ENCODE peak calls at places on chromosomes 3 and 15, in ten cellular contexts. W, P, C, J, E, H, Y, O, U and Z are unnamed samples. For H3K9me3, the result is how much of the 10 kb centered on the place peaks cover.

GRCh38 chr3:50648297-50648696 is 26.4 kb upstream of the DOCK3 start:
- DNase-seq in P (no peak), J (no peak), W (no peak), H (no peak), O (no peak), Y (no peak), U (no peak), C (no peak), E (no peak), Z (no peak)

GRCh38 chr3:179969525-179969924 is 67.2 kb downstream of the PEX5L start:
- DNase-seq in W (no peak), H (no peak), U (peak), P (no peak), O (no peak), J (no peak), Y (no peak), E (peak), C (no peak), Z (no peak)

GRCh38 chr3:126522363-126522788 is 1.6 kb upstream of the CHST13 start:
- DNase-seq in W (peak), O (peak), P (peak), U (peak), C (no peak), E (peak), Y (peak), H (peak), J (peak), Z (no peak)

GRCh38 chr3:145776782-145777408 is 384.1 kb downstream of the PLOD2 start:
- DNase-seq in Y (peak), J (no peak), C (no peak), E (peak), U (peak), P (no peak), H (no peak), W (no peak), O (no peak), Z (no peak)

GRCh38 chr15:63047792-63048114 is 5.2 kb downstream of the TPM1 start:
- DNase-seq in C (no peak), J (no peak), W (no peak), Y (no peak), E (no peak), P (no peak), U (no peak), H (no peak), O (no peak), Z (no peak)

GRCh38 chr15:73232771-73233170 is 136.0 kb downstream of the HCN4 start:
- DNase-seq in U (no peak), E (no peak), P (no peak), W (no peak), C (no peak), O (no peak), J (no peak), H (no peak), Y (no peak), Z (no peak)

GRCh38 chr3:10377148-10377725 is 56.3 kb upstream of the SEC13 start:
- DNase-seq in O (no peak), W (no peak), C (peak), E (no peak), U (no peak), Y (no peak), J (no peak), P (no peak), H (no peak), Z (no peak)

GRCh38 chr3:62873672-62874397 is 1.4 kb downstream of the CADPS start:
- DNase-seq in O (no peak), W (peak), P (peak), C (peak), Y (no peak), J (no peak), U (peak), E (peak), H (peak), Z (no peak)

GRCh38 chr3:175316799-175317198 is 457.7 kb downstream of the NAALADL2 start:
- DNase-seq in H (no peak), Y (no peak), J (no peak), E (no peak), O (no peak), P (no peak), C (no peak), W (no peak), U (no peak), Z (no peak)

GRCh38 chr15:31098491-31098917 is 3.0 kb downstream of the TRPM1 start:
- DNase-seq in P (no peak), U (no peak), C (no peak), Y (no peak), H (no peak), W (no peak), J (no peak), O (no peak), E (no peak), Z (no peak)

GRCh38 chr15:64216722-64217428 is 54.1 kb upstream of the PPIB start:
- DNase-seq in U (no peak), P (no peak), O (no peak), E (peak), C (peak), H (peak), Y (peak), J (no peak), W (no peak), Z (no peak)

GRCh38 chr3:14544282-14545250 is 4.4 kb upstream of the GRIP2 start:
- DNase-seq in J (no peak), O (no peak), E (no peak), H (no peak), U (no peak), Y (no peak), C (no peak), W (no peak), P (no peak), Z (no peak)

GRCh38 chr3:59451041-59451763 is 401.4 kb upstream of the CFAP20DC start:
- DNase-seq in P (no peak), O (peak), U (no peak), H (no peak), C (no peak), Y (no peak), J (peak), E (no peak), W (no peak), Z (no peak)

GRCh38 chr3:147424325-147424910 is 15.3 kb downstream of the ZIC1 start:
- DNase-seq in H (no peak), Y (no peak), E (no peak), J (no peak), W (no peak), P (no peak), U (no peak), O (no peak), C (no peak), Z (no peak)

GRCh38 chr3:58386966-58387365 is 46.7 kb downstream of the PDHB start:
- DNase-seq in Y (peak), W (no peak), H (no peak), C (no peak), P (no peak), E (no peak), J (no peak), U (no peak), O (no peak), Z (no peak)

GRCh38 chr3:160707187-160707789 is 30.3 kb downstream of the ARL14 start:
- DNase-seq in O (no peak), C (no peak), J (peak), W (no peak), P (no peak), Y (peak), H (no peak), E (peak), U (peak), Z (no peak)

GRCh38 chr3:67692621-67693020 is 38.2 kb upstream of the SUCLG2 start:
- DNase-seq in O (no peak), Y (peak), E (no peak), C (no peak), H (no peak), W (no peak), U (no peak), P (no peak), J (no peak), Z (no peak)

GRCh38 chr3:29447946-29448632 is 167.2 kb downstream of the RBMS3 start:
- DNase-seq in C (no peak), H (no peak), U (no peak), E (no peak), J (no peak), O (no peak), Y (no peak), W (no peak), P (no peak), Z (no peak)

GRCh38 chr3:71299160-71299559 is 284.4 kb downstream of the FOXP1 start:
- DNase-seq in P (no peak), O (no peak), J (peak), Y (no peak), W (no peak), H (no peak), C (no peak), E (no peak), U (no peak), Z (no peak)

GRCh38 chr3:56885879-56886647 is 84.3 kb upstream of the ARHGEF3 start:
- DNase-seq in W (no peak), U (no peak), C (no peak), H (no peak), J (no peak), O (no peak), P (no peak), E (no peak), Y (no peak), Z (no peak)

GRCh38 chr15:73330206-73331051 is 38.3 kb downstream of the HCN4 start:
- DNase-seq in Y (no peak), E (no peak), J (no peak), O (no peak), C (no peak), U (no peak), W (no peak), P (no peak), H (no peak), Z (no peak)

DNA sequence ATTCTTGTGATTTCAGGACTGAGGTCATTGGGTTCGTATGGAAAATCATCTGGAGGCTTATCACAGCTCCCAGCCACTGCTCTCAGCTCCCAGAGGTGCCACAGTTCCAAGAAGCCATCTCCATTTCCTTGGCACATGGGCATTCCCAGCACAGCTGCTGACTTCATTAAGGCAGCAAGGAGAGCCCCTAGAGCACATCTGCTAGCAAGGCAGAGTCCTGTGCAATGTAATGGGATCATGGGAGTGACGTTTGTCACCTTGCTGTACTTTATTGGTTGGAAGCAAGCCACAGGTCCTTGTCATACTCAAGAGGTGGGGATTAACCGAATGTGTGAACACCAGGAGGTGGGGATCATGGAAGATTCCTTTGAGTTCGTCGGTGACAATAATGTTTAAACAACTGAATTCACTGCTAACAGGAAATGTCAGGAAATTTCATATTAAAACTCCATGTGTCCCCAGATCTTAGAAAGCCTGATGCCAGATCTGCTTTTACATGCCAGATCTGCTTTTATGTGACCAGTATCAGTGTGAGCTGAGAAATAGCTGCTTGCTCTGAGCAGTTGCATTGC is 148.8 kb downstream of the GABRG3 start:
- DNase-seq in W (no peak), J (no peak), E (no peak), Y (no peak), C (no peak), P (no peak), O (no peak), H (no peak), U (no peak), Z (no peak)
- H3K9me3 ChIP-seq in W (under half), J (under half), E (under half), Y (under half), C (under half), P (under half), O (under half), H (under half), U (under half), Z (under half)

GRCh38 chr15:52784799-52785671 is 5.1 kb downstream of the ONECUT1 start:
- DNase-seq in E (peak), C (no peak), O (no peak), H (no peak), U (no peak), J (no peak), Y (no peak), W (peak), P (no peak), Z (no peak)

GRCh38 chr15:52787123-52787503 is 3.0 kb downstream of the ONECUT1 start:
- DNase-seq in C (no peak), J (no peak), Y (no peak), H (no peak), P (no peak), W (peak), U (no peak), O (no peak), E (peak), Z (no peak)

GRCh38 chr15:52783929-52784798 is 6.0 kb downstream of the ONECUT1 start:
- DNase-seq in O (no peak), E (peak), P (no peak), C (no peak), Y (peak), U (peak), W (no peak), J (peak), H (no peak), Z (no peak)

GRCh38 chr15:52786436-52787122 is 3.6 kb downstream of the ONECUT1 start:
- DNase-seq in Y (no peak), H (no peak), W (no peak), C (no peak), E (peak), U (no peak), O (no peak), J (no peak), P (no peak), Z (no peak)

DNA sequence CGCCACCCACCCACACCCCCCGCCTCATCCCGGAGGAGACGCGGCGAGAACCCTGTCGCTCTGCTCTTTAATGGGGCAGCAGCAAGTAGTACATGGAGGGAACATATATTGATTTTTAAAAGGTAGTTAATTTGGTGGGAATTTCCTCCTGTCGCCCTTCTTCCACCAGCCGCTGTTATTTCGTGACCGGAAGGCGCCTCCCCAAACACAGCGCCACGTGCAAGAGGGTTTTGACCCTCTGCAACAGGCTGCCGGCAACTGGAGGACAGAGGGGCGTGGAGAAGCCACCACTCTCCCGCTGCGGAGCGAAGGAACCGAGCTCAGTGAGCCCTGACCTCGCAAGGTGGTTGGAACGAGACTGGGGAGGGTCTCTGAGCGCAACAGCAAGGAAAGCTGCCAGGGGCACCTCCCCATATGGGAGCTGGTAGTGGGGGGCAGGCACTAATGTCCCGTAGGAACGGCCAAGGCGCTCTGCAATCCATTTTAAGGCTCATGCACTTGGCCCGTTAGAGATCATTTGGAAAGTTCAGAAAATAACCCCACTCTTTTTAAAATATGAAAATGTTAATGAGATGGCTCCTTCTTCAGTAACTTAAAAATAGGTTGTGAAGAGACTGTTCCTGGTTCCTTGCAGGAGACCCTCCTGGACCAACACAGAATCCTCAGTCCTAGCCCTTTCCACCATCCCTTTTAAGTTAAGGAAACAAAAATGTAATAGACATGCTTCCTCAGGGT is 4.3 kb downstream of the ONECUT1 start:
- DNase-seq in O (no peak), H (no peak), J (no peak), C (no peak), W (no peak), Y (no peak), U (no peak), P (no peak), E (peak), Z (no peak)
- H3K9me3 ChIP-seq in O (under half), H (under half), J (under half), C (under half), W (under half), Y (under half), U (under half), P (under half), E (under half), Z (under half)

GRCh38 chr3:138544546-138544945 is 49.5 kb downstream of the CEP70 start:
- DNase-seq in P (no peak), H (no peak), Y (no peak), W (no peak), O (no peak), E (no peak), J (no peak), C (no peak), U (no peak), Z (no peak)

GRCh38 chr3:138547342-138547975 is 46.6 kb downstream of the CEP70 start:
- DNase-seq in H (no peak), W (no peak), U (no peak), Y (no peak), J (no peak), E (no peak), P (no peak), C (no peak), O (no peak), Z (no peak)

GRCh38 chr3:138549578-138549977 is 44.5 kb downstream of the CEP70 start:
- DNase-seq in P (no peak), O (no peak), C (no peak), U (no peak), Y (no peak), W (no peak), J (no peak), E (no peak), H (no peak), Z (no peak)
- H3K9me3 ChIP-seq in P (under half), O (under half), C (under half), U (under half), Y (under half), W (under half), J (under half), E (under half), H (under half), Z (under half)

DNA sequence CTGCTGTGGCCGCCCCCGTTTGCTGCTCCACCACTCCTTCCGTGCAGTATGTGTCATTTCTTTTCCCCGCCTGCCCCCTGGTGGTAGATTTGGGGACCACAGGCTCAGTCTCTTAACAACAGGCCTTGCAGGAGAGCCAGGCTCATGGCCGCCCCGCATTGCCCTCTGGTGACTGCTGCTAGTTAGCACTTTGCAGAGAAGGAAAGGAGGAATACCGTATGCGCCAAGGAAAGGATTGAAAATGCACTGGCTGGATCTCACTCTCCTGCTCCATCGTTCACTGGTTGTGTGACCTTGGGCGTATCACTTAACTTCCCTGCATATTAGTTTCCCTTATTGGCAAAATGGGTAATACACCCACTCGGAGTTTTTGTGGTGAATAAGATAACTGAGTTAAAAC is 39.3 kb upstream of the PXYLP1 start:
- DNase-seq in H (peak), W (peak), O (peak), Y (peak), E (peak), P (peak), U (peak), C (peak), J (peak), Z (peak)
- H3K9me3 ChIP-seq in H (under half), W (under half), O (under half), Y (under half), E (under half), P (under half), U (under half), C (under half), J (under half), Z (under half)

DNA sequence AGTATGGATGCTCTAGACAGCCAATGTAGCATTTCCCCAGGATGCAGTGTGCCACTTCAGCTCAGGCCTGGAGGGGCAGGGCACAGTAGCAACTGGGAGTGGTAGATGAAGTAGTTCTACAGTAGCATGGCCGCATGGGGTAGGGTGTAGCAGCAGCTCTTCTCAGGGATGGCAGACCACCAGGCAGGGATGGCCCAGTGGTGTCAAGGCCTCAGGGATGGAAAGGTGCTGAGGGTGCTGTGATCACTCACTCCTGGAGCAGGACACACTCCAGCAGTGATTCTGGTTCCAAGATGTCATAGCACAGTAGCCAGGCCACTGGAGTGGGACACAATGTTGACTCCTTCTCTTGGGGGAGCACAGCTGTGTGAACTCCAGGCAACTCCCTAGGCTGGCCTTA is 210.9 kb upstream of the LYSMD4 start:
- DNase-seq in Y (no peak), U (no peak), W (no peak), E (no peak), J (no peak), H (no peak), P (no peak), O (no peak), C (no peak), Z (no peak)
- H3K9me3 ChIP-seq in Y (under half), U (under half), W (under half), E (under half), J (under half), H (under half), P (under half), O (under half), C (under half), Z (under half)

DNA sequence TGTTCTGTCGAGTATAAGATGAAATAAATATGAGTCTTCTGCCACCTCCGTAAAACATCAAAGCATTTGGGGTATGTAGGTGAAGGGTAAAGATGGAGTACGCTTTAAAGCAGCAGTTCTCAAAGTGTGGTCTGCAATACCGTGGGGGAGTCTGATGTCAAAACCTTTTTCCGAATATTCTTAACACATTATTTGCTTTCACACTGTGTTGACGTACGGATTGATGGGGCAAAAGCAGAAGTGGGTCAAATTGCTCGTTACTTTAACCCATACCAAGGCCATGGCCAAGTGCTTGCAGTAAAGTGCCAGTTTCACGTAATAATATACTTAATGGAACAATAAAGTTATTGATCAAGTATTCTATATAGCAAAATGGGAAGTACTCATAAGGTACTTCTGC is 36.3 kb downstream of the PAK2 start:
- DNase-seq in E (no peak), Y (no peak), J (no peak), O (no peak), W (no peak), C (no peak), H (no peak), U (no peak), P (no peak), Z (no peak)
- H3K9me3 ChIP-seq in E (under half), Y (under half), J (under half), O (under half), W (under half), C (under half), H (under half), U (under half), P (under half), Z (under half)

DNA sequence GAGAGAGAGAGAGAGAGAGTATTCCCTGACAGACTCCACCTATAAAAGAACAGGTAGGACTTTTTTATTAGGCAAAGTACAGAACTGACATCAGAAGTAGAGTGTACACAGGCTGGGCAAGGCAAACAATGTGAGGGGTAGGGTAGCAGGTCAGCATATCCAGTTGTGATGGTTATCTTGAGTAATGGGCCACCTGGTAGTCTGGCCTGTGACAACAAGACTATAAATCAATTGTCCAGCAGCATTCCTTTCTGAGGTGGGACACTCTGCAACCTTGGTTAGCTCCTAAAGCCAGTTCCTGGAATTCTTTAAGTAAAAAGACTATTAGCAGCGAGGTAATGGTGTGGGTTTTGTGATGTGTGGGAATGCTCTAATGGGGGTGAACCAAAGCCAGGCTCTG is 14.9 kb upstream of the TMCC1 start:
- DNase-seq in J (no peak), O (no peak), U (no peak), C (no peak), P (no peak), Y (no peak), E (peak), H (no peak), W (no peak), Z (no peak)
- H3K9me3 ChIP-seq in J (under half), O (under half), U (under half), C (under half), P (under half), Y (under half), E (under half), H (under half), W (under half), Z (under half)